ENCODE peak calls at places on chromosome 19, in ten cellular contexts. C, A, T, F, M, J, Y, X, S and H are unnamed samples.

GRCh38 chr19:9906475-9907087 is 29.7 kb downstream of the OLFM2 start:
- DNase-seq in C (no peak), A (no peak), T (no peak), F (no peak), M (no peak), J (no peak), Y (no peak), X (no peak), S (peak; percentile 22), H (no peak)

GRCh38 chr19:58059003-58059671 is at the start of gene ZNF135:
- DNase-seq in C (peak; percentile 75), A (peak; percentile 68), T (peak; percentile 73), F (peak; percentile 93), M (peak; percentile 77), J (peak; percentile 15), Y (peak; percentile 86), X (no peak), S (peak; percentile 84), H (no peak)

GRCh38 chr19:47644743-47645499 is 36.0 kb downstream of the BICRA start:
- DNase-seq in C (no peak), A (no peak), T (no peak), F (no peak), M (peak; percentile 18), J (peak; percentile 28), Y (peak; percentile 36), X (no peak), S (no peak), H (no peak)

GRCh38 chr19:7655581-7655980 is 13.3 kb upstream of the RETN start:
- DNase-seq in C (no peak), A (no peak), T (no peak), F (no peak), M (no peak), J (no peak), Y (no peak), X (no peak), S (no peak), H (no peak)

GRCh38 chr19:50334741-50335421 is 5.7 kb upstream of the KCNC3 start:
- DNase-seq in C (no peak), A (no peak), T (no peak), F (no peak), M (no peak), J (no peak), Y (no peak), X (no peak), S (no peak), H (no peak)

GRCh38 chr19:54554896-54555295 is 18.7 kb upstream of the LILRA2 start:
- DNase-seq in C (no peak), A (no peak), T (no peak), F (no peak), M (no peak), J (no peak), Y (no peak), X (no peak), S (no peak), H (no peak)

GRCh38 chr19:32581704-32582164 is 744 bp downstream of the PDCD5 start:
- DNase-seq in C (no peak), A (peak; percentile 36), T (peak; percentile 64), F (no peak), M (peak; percentile 74), J (peak; percentile 24), Y (peak; percentile 38), X (no peak), S (peak; percentile 52), H (no peak)

GRCh38 chr19:18385675-18386542 is at the start of gene GDF15:
- DNase-seq in C (peak; percentile 87), A (peak; percentile 91), T (peak; percentile 84), F (peak; percentile 50), M (peak; percentile 94), J (peak; percentile 40), Y (peak; percentile 87), X (no peak), S (peak; percentile 92), H (no peak)

DNA sequence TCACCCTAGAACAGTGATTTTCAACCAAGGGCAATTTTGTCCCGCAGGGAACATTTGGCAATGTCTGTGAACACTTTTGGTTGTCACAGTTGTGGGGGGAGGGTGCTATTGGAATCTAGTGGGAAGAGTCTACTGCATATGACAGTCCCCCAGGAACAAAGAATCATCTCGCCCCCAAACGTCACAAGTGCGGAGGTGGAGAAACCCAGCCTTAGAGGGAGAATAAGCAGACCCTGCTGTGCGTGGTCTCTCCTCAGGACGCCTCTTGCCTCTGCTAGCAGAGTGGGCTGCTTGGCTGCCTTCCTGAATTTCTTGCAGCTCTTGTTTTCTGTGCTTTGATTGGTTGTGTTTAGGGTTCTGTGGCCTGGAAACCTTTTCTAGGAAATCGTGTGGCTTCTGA is 42.4 kb downstream of the NFIX start:
- DNase-seq in C (no peak), A (no peak), T (no peak), F (no peak), M (no peak), J (no peak), Y (no peak), X (no peak), S (no peak), H (no peak)
- H3K4me3 ChIP-seq in C (no peak overlapping the region), A (no peak overlapping the region), T (no peak overlapping the region), F (no peak overlapping the region), M (no peak overlapping the region), J (no peak overlapping the region), Y (no peak overlapping the region), X (no peak overlapping the region), S (no peak overlapping the region), H (no peak overlapping the region)

GRCh38 chr19:13507053-13507611 is 853 bp upstream of the CACNA1A start:
- DNase-seq in C (no peak), A (no peak), T (peak; percentile 15), F (no peak), M (no peak), J (no peak), Y (peak; percentile 17), X (no peak), S (no peak), H (no peak)

GRCh38 chr19:13506550-13506878 is 235 bp upstream of the CACNA1A start:
- DNase-seq in C (no peak), A (no peak), T (no peak), F (no peak), M (no peak), J (no peak), Y (peak; percentile 7), X (no peak), S (peak; percentile 16), H (no peak)

GRCh38 chr19:13503570-13504235 is 2.6 kb downstream of the CACNA1A start:
- DNase-seq in C (no peak), A (no peak), T (no peak), F (no peak), M (no peak), J (no peak), Y (no peak), X (no peak), S (no peak), H (no peak)

GRCh38 chr19:13505164-13505695 is 1.0 kb downstream of the CACNA1A start:
- DNase-seq in C (no peak), A (no peak), T (no peak), F (no peak), M (no peak), J (no peak), Y (no peak), X (no peak), S (no peak), H (no peak)

DNA sequence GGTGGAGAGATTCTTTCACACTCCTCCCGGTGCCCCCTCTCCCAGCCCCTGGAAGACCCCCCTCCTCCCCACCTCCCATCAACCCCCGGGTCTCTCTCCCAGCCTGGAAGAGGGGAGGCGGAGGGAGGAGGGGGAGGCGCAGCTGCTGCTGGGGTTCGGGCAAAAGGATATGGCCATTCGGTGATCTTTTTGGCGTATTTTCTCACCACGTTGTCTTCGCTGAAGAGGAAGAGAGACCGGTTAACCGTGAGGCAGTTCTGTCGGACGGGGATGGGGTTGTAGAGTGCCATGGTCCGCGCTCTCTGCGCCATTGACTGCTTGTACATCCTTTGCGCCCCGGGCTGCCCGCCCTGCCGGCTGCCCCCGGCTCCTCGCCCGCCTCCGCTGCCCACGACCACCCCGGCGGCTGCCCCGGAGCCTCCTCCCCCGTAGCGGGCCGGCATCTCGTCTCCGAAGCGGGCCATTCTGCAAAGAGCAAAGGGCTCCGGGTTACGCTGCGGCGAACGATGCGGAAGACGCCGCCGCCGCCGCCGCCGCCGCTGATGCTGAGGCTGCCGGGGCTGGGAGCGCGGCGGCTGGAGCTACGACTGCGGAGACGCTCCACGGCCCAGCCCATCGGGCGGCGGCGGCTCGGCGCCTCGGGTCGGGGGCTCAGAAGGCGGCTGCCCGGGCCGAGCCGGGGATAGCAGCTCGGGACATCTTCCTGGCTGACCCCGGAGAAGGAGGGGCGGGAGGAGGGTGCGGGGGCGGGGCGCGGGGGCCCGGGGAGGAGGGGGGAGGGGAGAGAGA is at the start of gene CACNA1A:
- DNase-seq in C (no peak), A (no peak), T (no peak), F (no peak), M (no peak), J (no peak), Y (peak; percentile 14), X (no peak), S (peak; percentile 10), H (no peak)
- H3K4me3 ChIP-seq in C (peak within 1 kb of the TSS; percentile 24), A (peak within 1 kb of the TSS; percentile 20), T (no peak within 1 kb of the TSS), F (no peak within 1 kb of the TSS), M (no peak within 1 kb of the TSS), J (peak within 1 kb of the TSS; percentile 38), Y (peak within 1 kb of the TSS; percentile 53), X (peak within 1 kb of the TSS; percentile 24), S (peak within 1 kb of the TSS; percentile 5), H (no peak within 1 kb of the TSS)

GRCh38 chr19:36009220-36009619 is 607 bp upstream of the SYNE4 start:
- DNase-seq in C (peak; percentile 63), A (peak; percentile 40), T (peak; percentile 54), F (peak; percentile 66), M (peak; percentile 58), J (no peak), Y (peak; percentile 67), X (no peak), S (peak; percentile 74), H (no peak)
- H3K4me3 ChIP-seq in C (no peak overlapping the region), A (peak overlapping the region; percentile 42), T (peak overlapping the region; percentile 44), F (peak overlapping the region; percentile 29), M (peak overlapping the region; percentile 47), J (peak overlapping the region; percentile 33), Y (peak overlapping the region; percentile 51), X (peak overlapping the region; percentile 34), S (peak overlapping the region; percentile 39), H (no peak overlapping the region)

GRCh38 chr19:11374449-11375142 is at the start of gene SWSAP1:
- DNase-seq in C (peak; percentile 98), A (peak; percentile 99), T (peak; percentile 99), F (peak; percentile 98), M (peak; percentile 100), J (peak; percentile 99), Y (peak; percentile 99), X (peak; percentile 96), S (peak; percentile 100), H (peak; percentile 99)

GRCh38 chr19:11370744-11371143 is 3.7 kb upstream of the SWSAP1 start:
- DNase-seq in C (no peak), A (no peak), T (no peak), F (no peak), M (no peak), J (no peak), Y (no peak), X (no peak), S (no peak), H (no peak)

GRCh38 chr19:11375143-11375948 is 880 bp downstream of the SWSAP1 start:
- DNase-seq in C (peak; percentile 65), A (no peak), T (no peak), F (peak; percentile 71), M (no peak), J (no peak), Y (no peak), X (peak; percentile 60), S (no peak), H (peak; percentile 68)

GRCh38 chr19:11373166-11373884 is 1.1 kb upstream of the SWSAP1 start:
- DNase-seq in C (no peak), A (no peak), T (no peak), F (no peak), M (peak; percentile 31), J (no peak), Y (peak; percentile 36), X (no peak), S (peak; percentile 54), H (no peak)

DNA sequence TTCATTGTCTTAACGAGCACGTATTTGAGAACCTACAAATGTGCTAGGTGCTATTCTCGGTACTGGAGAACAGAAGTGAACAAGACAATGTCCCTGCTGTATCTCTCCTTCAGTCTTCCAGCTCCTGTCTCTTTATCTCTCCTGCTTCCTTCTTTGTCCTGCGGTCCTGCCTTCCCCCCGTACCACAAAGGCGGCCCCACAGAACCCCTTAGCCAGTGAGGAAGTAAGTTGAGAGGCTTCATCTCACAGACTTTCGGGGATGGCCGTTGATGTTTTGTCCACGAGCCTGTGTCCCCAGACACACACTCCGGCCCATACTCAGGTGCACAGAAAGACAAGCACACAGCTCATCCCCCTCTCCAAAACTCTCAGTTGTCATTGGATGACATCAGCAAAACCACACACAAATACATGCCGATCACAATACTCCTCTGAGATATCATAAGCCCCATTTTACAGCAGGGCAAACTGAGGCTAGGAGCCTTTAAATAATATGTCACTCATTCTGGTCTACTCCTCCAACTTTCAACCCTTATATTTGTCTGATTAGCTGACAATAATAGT is 499 bp upstream of the SWSAP1 start:
- DNase-seq in C (no peak), A (no peak), T (no peak), F (no peak), M (no peak), J (no peak), Y (no peak), X (no peak), S (no peak), H (no peak)
- H3K4me3 ChIP-seq in C (peak overlapping the region; percentile 17), A (peak overlapping the region; percentile 77), T (peak overlapping the region; percentile 79), F (peak overlapping the region; percentile 74), M (peak overlapping the region; percentile 78), J (peak overlapping the region; percentile 58), Y (peak overlapping the region; percentile 68), X (peak overlapping the region; percentile 61), S (peak overlapping the region; percentile 67), H (peak overlapping the region; percentile 64)